ENCODE peak calls at places on chromosomes 13 and 19, in four cellular contexts. One of them, this sample, is unnamed.

GRCh38 chr13:84570831-84571230 is 688.6 kb upstream of the SLITRK1 start:
- DNase-seq in ovary: no peak
- DNase-seq in kidney epithelial cell: no peak
- DNase-seq in stomach: no peak
- DNase-seq in this sample: no peak

GRCh38 chr19:991174-991931 is 7.2 kb downstream of the WDR18 start:
- DNase-seq in ovary: no peak
- DNase-seq in kidney epithelial cell: no peak
- DNase-seq in stomach: no peak
- DNase-seq in this sample: no peak

GRCh38 chr13:37443538-37443937 is 155.0 kb downstream of the POSTN start:
- DNase-seq in ovary: no peak
- DNase-seq in kidney epithelial cell: peak; percentile 31
- DNase-seq in stomach: no peak
- DNase-seq in this sample: peak; percentile 78

GRCh38 chr13:72125561-72125960 is 258.6 kb upstream of the DACH1 start:
- DNase-seq in ovary: no peak
- DNase-seq in kidney epithelial cell: no peak
- DNase-seq in stomach: no peak
- DNase-seq in this sample: no peak

GRCh38 chr19:38666662-38667448 is 19.4 kb downstream of the ACTN4 start:
- DNase-seq in ovary: no peak
- DNase-seq in kidney epithelial cell: no peak
- DNase-seq in stomach: no peak
- DNase-seq in this sample: no peak

GRCh38 chr19:11378319-11379189 is 4.1 kb downstream of the SWSAP1 start:
- DNase-seq in ovary: peak; percentile 56
- DNase-seq in kidney epithelial cell: no peak
- DNase-seq in stomach: peak; percentile 62
- DNase-seq in this sample: no peak

GRCh38 chr19:29111581-29111980 is 101.4 kb downstream of the UQCRFS1 start:
- DNase-seq in ovary: no peak
- DNase-seq in kidney epithelial cell: no peak
- DNase-seq in stomach: no peak
- DNase-seq in this sample: no peak

GRCh38 chr13:30148171-30148754 is 159.1 kb downstream of the KATNAL1 start:
- DNase-seq in ovary: no peak
- DNase-seq in kidney epithelial cell: no peak
- DNase-seq in stomach: no peak
- DNase-seq in this sample: no peak

GRCh38 chr13:108087813-108088212 is 127.5 kb downstream of the LIG4 start:
- DNase-seq in ovary: no peak
- DNase-seq in kidney epithelial cell: no peak
- DNase-seq in stomach: no peak
- DNase-seq in this sample: no peak

GRCh38 chr13:113796948-113797676 is 38.1 kb downstream of the TMEM255B start:
- DNase-seq in ovary: no peak
- DNase-seq in kidney epithelial cell: no peak
- DNase-seq in stomach: no peak
- DNase-seq in this sample: no peak

GRCh38 chr13:41613984-41614581 is 156.7 kb downstream of the RGCC start:
- DNase-seq in ovary: peak; percentile 66
- DNase-seq in kidney epithelial cell: no peak
- DNase-seq in stomach: no peak
- DNase-seq in this sample: peak; percentile 83

GRCh38 chr13:95740921-95741320 is 64.0 kb downstream of the DNAJC3 start:
- DNase-seq in ovary: no peak
- DNase-seq in kidney epithelial cell: no peak
- DNase-seq in stomach: no peak
- DNase-seq in this sample: no peak

GRCh38 chr13:33743438-33744368 is 74.2 kb upstream of the RFC3 start:
- DNase-seq in ovary: no peak
- DNase-seq in kidney epithelial cell: no peak
- DNase-seq in stomach: no peak
- DNase-seq in this sample: no peak

GRCh38 chr19:3293560-3293959 is 69.1 kb downstream of the CELF5 start:
- DNase-seq in ovary: no peak
- DNase-seq in kidney epithelial cell: no peak
- DNase-seq in stomach: no peak
- DNase-seq in this sample: no peak

GRCh38 chr19:23996549-23996948 is 81.9 kb downstream of the ZNF726 start:
- DNase-seq in ovary: no peak
- DNase-seq in kidney epithelial cell: no peak
- DNase-seq in stomach: no peak
- DNase-seq in this sample: no peak

GRCh38 chr13:76969488-76970365 is 21.4 kb downstream of the ACOD1 start:
- DNase-seq in ovary: no peak
- DNase-seq in kidney epithelial cell: no peak
- DNase-seq in stomach: no peak
- DNase-seq in this sample: no peak

GRCh38 chr13:27772651-27773425 is 19.4 kb upstream of the GSX1 start:
- DNase-seq in ovary: no peak
- DNase-seq in kidney epithelial cell: no peak
- DNase-seq in stomach: no peak
- DNase-seq in this sample: no peak

GRCh38 chr19:3175761-3176714 is 2.5 kb upstream of the S1PR4 start:
- DNase-seq in ovary: no peak
- DNase-seq in kidney epithelial cell: peak; percentile 67
- DNase-seq in stomach: peak; percentile 90
- DNase-seq in this sample: peak; percentile 75

GRCh38 chr13:72864142-72865035 is 82.5 kb downstream of the PIBF1 start:
- DNase-seq in ovary: no peak
- DNase-seq in kidney epithelial cell: no peak
- DNase-seq in stomach: no peak
- DNase-seq in this sample: peak; percentile 32

GRCh38 chr19:18669524-18669817 is 14.0 kb upstream of the CRTC1 start:
- DNase-seq in ovary: no peak
- DNase-seq in kidney epithelial cell: no peak
- DNase-seq in stomach: no peak
- DNase-seq in this sample: no peak

GRCh38 chr19:18948075-18948975 is 7.3 kb upstream of the HOMER3 start:
- DNase-seq in ovary: no peak
- DNase-seq in kidney epithelial cell: no peak
- DNase-seq in stomach: no peak
- DNase-seq in this sample: no peak

GRCh38 chr13:37481005-37481857 is 117.3 kb downstream of the POSTN start:
- DNase-seq in ovary: no peak
- DNase-seq in kidney epithelial cell: no peak
- DNase-seq in stomach: no peak
- DNase-seq in this sample: no peak

GRCh38 chr13:33639640-33640080 is 178.3 kb upstream of the RFC3 start:
- DNase-seq in ovary: no peak
- DNase-seq in kidney epithelial cell: no peak
- DNase-seq in stomach: no peak
- DNase-seq in this sample: no peak

GRCh38 chr19:27774827-27775226 is 1438.1 kb downstream of the UQCRFS1 start:
- DNase-seq in ovary: no peak
- DNase-seq in kidney epithelial cell: no peak
- DNase-seq in stomach: no peak
- DNase-seq in this sample: no peak

GRCh38 chr19:1453525-1454371 is 3.8 kb downstream of the APC2 start:
- DNase-seq in ovary: no peak
- DNase-seq in kidney epithelial cell: no peak
- DNase-seq in stomach: no peak
- DNase-seq in this sample: no peak

GRCh38 chr19:33133438-33134031 is 1.6 kb downstream of the WDR88 start:
- DNase-seq in ovary: no peak
- DNase-seq in kidney epithelial cell: no peak
- DNase-seq in stomach: no peak
- DNase-seq in this sample: no peak

GRCh38 chr13:98476106-98476505 is 100.8 kb downstream of the STK24 start:
- DNase-seq in ovary: no peak
- DNase-seq in kidney epithelial cell: no peak
- DNase-seq in stomach: no peak
- DNase-seq in this sample: no peak

GRCh38 chr19:6425732-6426686 is 1.4 kb upstream of the KHSRP start:
- DNase-seq in ovary: peak; percentile 40
- DNase-seq in kidney epithelial cell: no peak
- DNase-seq in stomach: no peak
- DNase-seq in this sample: no peak

GRCh38 chr13:101382086-101382485 is 34.2 kb downstream of the NALCN start:
- DNase-seq in ovary: no peak
- DNase-seq in kidney epithelial cell: no peak
- DNase-seq in stomach: no peak
- DNase-seq in this sample: no peak

GRCh38 chr19:56983148-56983547 is 136.6 kb upstream of the USP29 start:
- DNase-seq in ovary: peak; percentile 16
- DNase-seq in kidney epithelial cell: no peak
- DNase-seq in stomach: no peak
- DNase-seq in this sample: no peak

GRCh38 chr19:7737215-7737614 is 5.3 kb upstream of the CLEC4G start:
- DNase-seq in ovary: no peak
- DNase-seq in kidney epithelial cell: no peak
- DNase-seq in stomach: no peak
- DNase-seq in this sample: no peak

GRCh38 chr13:24215732-24216131 is 55.2 kb downstream of the SPATA13 start:
- DNase-seq in ovary: peak; percentile 57
- DNase-seq in kidney epithelial cell: peak; percentile 49
- DNase-seq in stomach: peak; percentile 63
- DNase-seq in this sample: no peak

GRCh38 chr13:24215007-24215633 is 54.6 kb downstream of the SPATA13 start:
- DNase-seq in ovary: no peak
- DNase-seq in kidney epithelial cell: no peak
- DNase-seq in stomach: no peak
- DNase-seq in this sample: no peak

GRCh38 chr13:24213932-24214331 is 53.4 kb downstream of the SPATA13 start:
- DNase-seq in ovary: no peak
- DNase-seq in kidney epithelial cell: no peak
- DNase-seq in stomach: no peak
- DNase-seq in this sample: no peak

GRCh38 chr13:24216176-24216575 is 55.7 kb downstream of the SPATA13 start:
- DNase-seq in ovary: no peak
- DNase-seq in kidney epithelial cell: no peak
- DNase-seq in stomach: no peak
- DNase-seq in this sample: no peak

DNA sequence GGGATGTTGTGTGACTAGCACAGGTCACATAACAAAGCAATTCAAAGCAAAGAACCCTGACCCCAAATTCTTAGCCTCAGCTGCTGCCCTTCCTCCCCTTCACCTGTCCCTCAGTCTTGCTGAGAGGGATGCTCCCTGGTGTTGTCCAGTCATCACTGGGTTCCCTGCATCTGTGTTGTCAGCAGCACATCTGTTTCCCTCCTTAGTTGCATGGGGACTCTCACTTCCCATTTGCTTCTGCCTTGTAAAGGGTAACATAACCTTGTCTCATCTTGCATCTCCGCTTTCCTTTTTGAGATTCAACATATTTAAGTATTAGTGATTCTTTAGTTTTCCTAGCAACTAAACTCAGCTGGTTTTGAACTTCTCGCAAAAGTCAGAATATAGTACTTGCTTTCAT is 54.0 kb downstream of the SPATA13 start:
- DNase-seq in ovary: no peak
- DNase-seq in kidney epithelial cell: no peak
- DNase-seq in stomach: no peak
- DNase-seq in this sample: no peak
- H3K4me3 ChIP-seq in ovary: no peak overlapping the region
- H3K4me3 ChIP-seq in kidney epithelial cell: no peak overlapping the region
- H3K4me3 ChIP-seq in stomach: no peak overlapping the region
- H3K4me3 ChIP-seq in this sample: no peak overlapping the region

DNA sequence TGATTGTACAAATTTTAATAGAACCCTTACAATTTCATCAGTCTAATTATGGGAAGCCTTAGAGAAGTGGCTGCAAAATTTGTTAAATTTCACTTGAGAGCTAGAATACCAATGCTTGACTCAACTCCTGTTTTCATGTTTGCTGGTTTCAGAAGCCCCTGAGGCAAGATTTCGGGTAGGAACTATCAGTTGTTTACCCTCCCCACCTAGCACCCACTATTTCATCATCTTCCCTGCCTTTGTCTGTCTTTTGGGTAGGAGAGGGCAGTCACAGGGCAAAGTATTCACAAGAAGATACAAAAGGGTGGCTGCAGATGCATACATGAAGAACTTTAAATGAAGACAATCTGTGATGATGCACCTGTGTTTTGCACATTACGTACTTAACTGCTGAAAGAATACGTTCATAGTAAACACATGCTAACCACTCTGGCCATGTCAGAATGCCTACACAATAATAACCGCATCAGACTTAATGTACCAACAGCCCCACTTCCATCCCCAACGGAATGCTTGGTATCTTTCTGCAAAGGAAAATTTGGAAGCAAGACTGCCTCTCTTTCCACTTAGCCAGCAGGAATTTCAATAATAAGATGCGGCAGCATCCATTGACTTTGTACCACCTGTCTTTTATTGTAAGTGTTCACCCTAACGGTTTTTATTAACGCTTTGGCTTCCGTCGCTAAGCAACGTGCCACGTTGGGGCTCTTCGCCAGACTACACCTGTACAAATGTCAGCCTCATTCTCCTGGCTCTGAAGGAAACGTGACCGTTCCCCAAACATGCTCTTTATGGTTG is 30.4 kb downstream of the TPT1 start:
- DNase-seq in ovary: no peak
- DNase-seq in kidney epithelial cell: no peak
- DNase-seq in stomach: no peak
- DNase-seq in this sample: no peak
- H3K27me3 ChIP-seq in ovary: no peaks in the 10 kb centered on the region
- H3K27me3 ChIP-seq in kidney epithelial cell: no peaks in the 10 kb centered on the region
- H3K27me3 ChIP-seq in stomach: no peaks in the 10 kb centered on the region
- H3K27me3 ChIP-seq in this sample: no peaks in the 10 kb centered on the region

GRCh38 chr13:105105471-105105870 is 1430.0 kb downstream of the EFNB2 start:
- DNase-seq in ovary: no peak
- DNase-seq in kidney epithelial cell: no peak
- DNase-seq in stomach: no peak
- DNase-seq in this sample: no peak
- TF ChIP-seq CTCF in ovary: no peak
- TF ChIP-seq CTCF in kidney epithelial cell: no peak
- TF ChIP-seq CTCF in stomach: no peak
- TF ChIP-seq CTCF in this sample: no peak

GRCh38 chr19:48254529-48254970 is 1.2 kb downstream of the CARD8 start:
- DNase-seq in ovary: no peak
- DNase-seq in kidney epithelial cell: no peak
- DNase-seq in stomach: no peak
- DNase-seq in this sample: no peak

GRCh38 chr19:48255376-48256303 is at the start of gene CARD8:
- DNase-seq in ovary: peak; percentile 74
- DNase-seq in kidney epithelial cell: peak; percentile 58
- DNase-seq in stomach: peak; percentile 82
- DNase-seq in this sample: peak; percentile 47

GRCh38 chr19:48253999-48254398 is 1.7 kb downstream of the CARD8 start:
- DNase-seq in ovary: no peak
- DNase-seq in kidney epithelial cell: no peak
- DNase-seq in stomach: no peak
- DNase-seq in this sample: no peak

GRCh38 chr19:48252625-48253024 is 3.1 kb downstream of the CARD8 start:
- DNase-seq in ovary: no peak
- DNase-seq in kidney epithelial cell: no peak
- DNase-seq in stomach: no peak
- DNase-seq in this sample: no peak

DNA sequence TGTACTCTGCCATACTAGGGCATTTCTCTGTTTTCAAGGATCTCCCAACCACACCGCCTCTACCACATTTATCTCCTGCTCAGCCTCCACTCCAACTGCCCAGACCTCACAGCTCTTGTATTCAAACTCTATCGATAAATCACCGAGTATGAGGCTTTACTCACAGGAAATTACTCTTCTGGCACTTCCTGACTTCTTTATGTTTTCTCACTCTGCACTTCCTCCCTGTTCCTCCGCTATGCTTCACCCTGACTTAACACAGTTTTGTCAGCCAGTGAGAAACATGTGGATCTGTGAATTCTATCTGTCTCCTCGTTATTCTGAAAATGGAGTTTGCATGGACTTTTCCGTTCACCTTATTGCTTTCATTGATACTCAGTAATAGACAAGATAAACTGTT is 2.6 kb upstream of the CARD8 start:
- DNase-seq in ovary: no peak
- DNase-seq in kidney epithelial cell: no peak
- DNase-seq in stomach: no peak
- DNase-seq in this sample: no peak
- H3K4me3 ChIP-seq in ovary: no peak overlapping the region
- H3K4me3 ChIP-seq in kidney epithelial cell: no peak overlapping the region
- H3K4me3 ChIP-seq in stomach: no peak overlapping the region
- H3K4me3 ChIP-seq in this sample: no peak overlapping the region